ENCODE peak calls at places on chromosomes 16 and 17, in eight cellular contexts. One of them, this sample, is unnamed.

GRCh38 chr16:70551788-70552187 is 28.2 kb downstream of the SF3B3 start:
- DNase-seq in GM23338: no peak
- DNase-seq in HCT116: no peak
- DNase-seq in PC-3: no peak
- DNase-seq in hepatocyte: no peak
- DNase-seq in GM23248: no peak
- DNase-seq in MM.1S: no peak
- DNase-seq in neural progenitor cell: no peak
- DNase-seq in this sample: no peak

GRCh38 chr16:84848991-84849634 is 29.3 kb downstream of the CRISPLD2 start:
- DNase-seq in PC-3: no peak
- DNase-seq in HCT116: no peak
- DNase-seq in GM23338: peak
- DNase-seq in GM23248: no peak
- DNase-seq in MM.1S: no peak
- DNase-seq in hepatocyte: no peak
- DNase-seq in neural progenitor cell: no peak
- DNase-seq in this sample: no peak

GRCh38 chr16:59748531-59748930 is 1014.4 kb upstream of the GOT2 start:
- DNase-seq in PC-3: no peak
- DNase-seq in MM.1S: no peak
- DNase-seq in HCT116: no peak
- DNase-seq in neural progenitor cell: peak
- DNase-seq in hepatocyte: no peak
- DNase-seq in GM23248: no peak
- DNase-seq in GM23338: peak
- DNase-seq in this sample: no peak

GRCh38 chr16:4370570-4371480 is 823 bp upstream of the VASN start:
- DNase-seq in GM23338: no peak
- DNase-seq in HCT116: no peak
- DNase-seq in neural progenitor cell: no peak
- DNase-seq in hepatocyte: peak
- DNase-seq in GM23248: peak
- DNase-seq in MM.1S: no peak
- DNase-seq in PC-3: no peak
- DNase-seq in this sample: no peak

GRCh38 chr16:787261-787966 is 767 bp downstream of the RPUSD1 start:
- DNase-seq in GM23248: peak
- DNase-seq in neural progenitor cell: no peak
- DNase-seq in MM.1S: no peak
- DNase-seq in hepatocyte: peak
- DNase-seq in HCT116: no peak
- DNase-seq in PC-3: no peak
- DNase-seq in GM23338: no peak
- DNase-seq in this sample: peak

GRCh38 chr16:2857451-2858244 is at the start of gene PRSS22:
- DNase-seq in GM23248: peak
- DNase-seq in HCT116: no peak
- DNase-seq in MM.1S: no peak
- DNase-seq in neural progenitor cell: peak
- DNase-seq in hepatocyte: peak
- DNase-seq in GM23338: peak
- DNase-seq in PC-3: peak
- DNase-seq in this sample: no peak

GRCh38 chr17:50514936-50515702 is 6.9 kb downstream of the MYCBPAP start:
- DNase-seq in MM.1S: no peak
- DNase-seq in neural progenitor cell: peak
- DNase-seq in PC-3: no peak
- DNase-seq in HCT116: no peak
- DNase-seq in GM23338: peak
- DNase-seq in GM23248: peak
- DNase-seq in hepatocyte: no peak
- DNase-seq in this sample: no peak

GRCh38 chr16:89507834-89508590 is at the start of gene SPG7:
- DNase-seq in HCT116: peak
- DNase-seq in GM23338: peak
- DNase-seq in PC-3: peak
- DNase-seq in hepatocyte: peak
- DNase-seq in MM.1S: peak
- DNase-seq in neural progenitor cell: peak
- DNase-seq in GM23248: peak
- DNase-seq in this sample: peak

GRCh38 chr17:83190601-83191387 is 111.4 kb downstream of the METRNL start:
- DNase-seq in HCT116: no peak
- DNase-seq in hepatocyte: no peak
- DNase-seq in PC-3: no peak
- DNase-seq in neural progenitor cell: no peak
- DNase-seq in GM23248: no peak
- DNase-seq in MM.1S: no peak
- DNase-seq in GM23338: no peak
- DNase-seq in this sample: no peak

GRCh38 chr17:30376621-30377452 is 1.9 kb upstream of the CPD start:
- DNase-seq in PC-3: peak
- DNase-seq in MM.1S: peak
- DNase-seq in hepatocyte: peak
- DNase-seq in HCT116: no peak
- DNase-seq in neural progenitor cell: no peak
- DNase-seq in GM23338: no peak
- DNase-seq in GM23248: peak
- DNase-seq in this sample: no peak

GRCh38 chr17:80696964-80697363 is 152.3 kb downstream of the RPTOR start:
- DNase-seq in GM23248: no peak
- DNase-seq in GM23338: no peak
- DNase-seq in HCT116: no peak
- DNase-seq in MM.1S: no peak
- DNase-seq in PC-3: no peak
- DNase-seq in neural progenitor cell: no peak
- DNase-seq in hepatocyte: no peak
- DNase-seq in this sample: no peak

GRCh38 chr16:14564881-14565687 is 65.0 kb downstream of the PARN start:
- DNase-seq in hepatocyte: peak
- DNase-seq in HCT116: no peak
- DNase-seq in PC-3: peak
- DNase-seq in neural progenitor cell: no peak
- DNase-seq in GM23338: no peak
- DNase-seq in MM.1S: peak
- DNase-seq in GM23248: peak
- DNase-seq in this sample: no peak

GRCh38 chr17:6455321-6455705 is 11.1 kb downstream of the PIMREG start:
- DNase-seq in PC-3: no peak
- DNase-seq in neural progenitor cell: peak
- DNase-seq in hepatocyte: peak
- DNase-seq in GM23338: peak
- DNase-seq in HCT116: no peak
- DNase-seq in MM.1S: peak
- DNase-seq in GM23248: no peak
- DNase-seq in this sample: peak

GRCh38 chr17:28503420-28503819 is 2.7 kb upstream of the FOXN1 start:
- DNase-seq in hepatocyte: no peak
- DNase-seq in GM23248: no peak
- DNase-seq in HCT116: no peak
- DNase-seq in neural progenitor cell: no peak
- DNase-seq in PC-3: no peak
- DNase-seq in MM.1S: no peak
- DNase-seq in GM23338: no peak
- DNase-seq in this sample: no peak

GRCh38 chr17:77018504-77018903 is 122.3 kb upstream of the SEC14L1 start:
- DNase-seq in neural progenitor cell: no peak
- DNase-seq in PC-3: no peak
- DNase-seq in hepatocyte: no peak
- DNase-seq in MM.1S: no peak
- DNase-seq in GM23248: no peak
- DNase-seq in HCT116: no peak
- DNase-seq in GM23338: no peak
- DNase-seq in this sample: no peak

GRCh38 chr17:1069847-1070246 is 72.9 kb downstream of the TIMM22 start:
- DNase-seq in HCT116: no peak
- DNase-seq in GM23248: no peak
- DNase-seq in GM23338: no peak
- DNase-seq in hepatocyte: no peak
- DNase-seq in neural progenitor cell: no peak
- DNase-seq in MM.1S: no peak
- DNase-seq in PC-3: no peak
- DNase-seq in this sample: no peak
- TF ChIP-seq EZH2phosphoT487 in HCT116: no peak
- TF ChIP-seq EZH2phosphoT487 in GM23248: no peak
- TF ChIP-seq EZH2phosphoT487 in GM23338: no peak
- TF ChIP-seq EZH2phosphoT487 in hepatocyte: no peak
- TF ChIP-seq EZH2phosphoT487 in neural progenitor cell: no peak
- TF ChIP-seq EZH2phosphoT487 in MM.1S: no peak
- TF ChIP-seq EZH2phosphoT487 in PC-3: no peak
- TF ChIP-seq EZH2phosphoT487 in this sample: no peak

DNA sequence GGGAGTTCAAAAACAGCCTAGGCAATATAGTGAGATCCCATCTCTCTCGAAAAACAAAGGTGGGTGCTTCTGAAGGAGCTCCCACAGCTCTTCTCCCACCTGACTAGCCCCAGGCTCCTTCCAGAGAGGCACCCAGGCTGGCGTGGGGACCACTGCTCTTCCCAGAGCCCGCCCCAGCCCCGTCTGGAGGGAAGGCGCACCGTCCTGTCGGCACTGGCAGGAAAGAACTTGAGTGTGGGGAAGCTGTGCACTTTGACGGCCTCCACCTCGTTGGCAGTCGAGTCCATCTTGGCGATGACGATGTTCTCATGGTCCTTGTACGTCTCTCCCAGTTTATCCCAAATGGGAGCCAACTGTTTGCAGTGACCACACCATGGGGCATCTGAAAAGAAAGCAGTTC is 10.5 kb upstream of the PPP1R27 start:
- DNase-seq in HCT116: no peak
- DNase-seq in PC-3: no peak
- DNase-seq in neural progenitor cell: no peak
- DNase-seq in MM.1S: no peak
- DNase-seq in hepatocyte: no peak
- DNase-seq in GM23338: no peak
- DNase-seq in GM23248: no peak
- DNase-seq in this sample: no peak
- H3K27ac ChIP-seq in HCT116: no peak
- H3K27ac ChIP-seq in PC-3: no peak
- H3K27ac ChIP-seq in neural progenitor cell: no peak
- H3K27ac ChIP-seq in MM.1S: no peak
- H3K27ac ChIP-seq in hepatocyte: no peak
- H3K27ac ChIP-seq in GM23338: no peak
- H3K27ac ChIP-seq in GM23248: no peak
- H3K27ac ChIP-seq in this sample: no peak

GRCh38 chr17:33109331-33110072 is 117.9 kb downstream of the SPACA3 start:
- DNase-seq in PC-3: no peak
- DNase-seq in GM23248: peak
- DNase-seq in GM23338: no peak
- DNase-seq in MM.1S: no peak
- DNase-seq in hepatocyte: no peak
- DNase-seq in neural progenitor cell: no peak
- DNase-seq in HCT116: no peak
- DNase-seq in this sample: no peak

GRCh38 chr17:33113281-33114010 is 121.8 kb downstream of the SPACA3 start:
- DNase-seq in MM.1S: no peak
- DNase-seq in HCT116: no peak
- DNase-seq in neural progenitor cell: no peak
- DNase-seq in hepatocyte: no peak
- DNase-seq in PC-3: peak
- DNase-seq in GM23248: peak
- DNase-seq in GM23338: peak
- DNase-seq in this sample: no peak

GRCh38 chr17:33115957-33116680 is 124.5 kb downstream of the SPACA3 start:
- DNase-seq in hepatocyte: peak
- DNase-seq in MM.1S: no peak
- DNase-seq in PC-3: no peak
- DNase-seq in neural progenitor cell: peak
- DNase-seq in GM23338: no peak
- DNase-seq in HCT116: no peak
- DNase-seq in GM23248: no peak
- DNase-seq in this sample: no peak

GRCh38 chr17:33115351-33115750 is 123.7 kb downstream of the SPACA3 start:
- DNase-seq in hepatocyte: peak
- DNase-seq in GM23338: no peak
- DNase-seq in neural progenitor cell: no peak
- DNase-seq in GM23248: no peak
- DNase-seq in MM.1S: no peak
- DNase-seq in HCT116: no peak
- DNase-seq in PC-3: no peak
- DNase-seq in this sample: no peak

DNA sequence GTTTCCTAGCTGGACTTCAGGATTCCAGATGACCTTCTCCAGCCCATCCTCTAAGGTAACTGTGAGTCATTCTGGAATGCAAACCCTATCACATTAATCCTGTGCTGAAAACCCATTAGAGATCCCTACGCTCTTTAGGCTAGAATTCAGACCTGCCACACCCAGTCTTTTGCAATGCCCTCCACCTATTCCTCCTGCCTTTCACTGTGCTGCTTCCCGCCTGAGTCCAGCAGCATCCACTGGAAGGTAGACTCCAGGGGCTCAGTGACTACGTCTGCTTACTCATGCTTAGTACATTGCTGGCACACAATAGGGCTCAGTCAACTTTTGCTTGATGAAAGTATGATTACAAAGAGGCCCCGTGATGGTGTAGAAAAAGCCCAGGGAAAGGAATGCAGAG is 121.1 kb downstream of the SPACA3 start:
- DNase-seq in GM23248: peak
- DNase-seq in MM.1S: no peak
- DNase-seq in PC-3: peak
- DNase-seq in HCT116: peak
- DNase-seq in GM23338: peak
- DNase-seq in neural progenitor cell: no peak
- DNase-seq in hepatocyte: peak
- DNase-seq in this sample: no peak
- TF ChIP-seq EZH2phosphoT487 in GM23248: no peak
- TF ChIP-seq EZH2phosphoT487 in MM.1S: no peak
- TF ChIP-seq EZH2phosphoT487 in PC-3: no peak
- TF ChIP-seq EZH2phosphoT487 in HCT116: no peak
- TF ChIP-seq EZH2phosphoT487 in GM23338: no peak
- TF ChIP-seq EZH2phosphoT487 in neural progenitor cell: no peak
- TF ChIP-seq EZH2phosphoT487 in hepatocyte: no peak
- TF ChIP-seq EZH2phosphoT487 in this sample: no peak

GRCh38 chr17:384622-385194 is 32.1 kb upstream of the RPH3AL start:
- DNase-seq in MM.1S: no peak
- DNase-seq in GM23338: peak
- DNase-seq in HCT116: no peak
- DNase-seq in GM23248: no peak
- DNase-seq in hepatocyte: no peak
- DNase-seq in neural progenitor cell: peak
- DNase-seq in PC-3: no peak
- DNase-seq in this sample: no peak

GRCh38 chr17:385195-385835 is 32.7 kb upstream of the RPH3AL start:
- DNase-seq in PC-3: peak
- DNase-seq in hepatocyte: peak
- DNase-seq in MM.1S: no peak
- DNase-seq in GM23338: peak
- DNase-seq in HCT116: no peak
- DNase-seq in neural progenitor cell: peak
- DNase-seq in GM23248: peak
- DNase-seq in this sample: peak

GRCh38 chr17:381941-382643 is 29.5 kb upstream of the RPH3AL start:
- DNase-seq in neural progenitor cell: no peak
- DNase-seq in GM23338: no peak
- DNase-seq in GM23248: no peak
- DNase-seq in PC-3: no peak
- DNase-seq in HCT116: no peak
- DNase-seq in MM.1S: no peak
- DNase-seq in hepatocyte: no peak
- DNase-seq in this sample: no peak

GRCh38 chr17:383771-384621 is 31.4 kb upstream of the RPH3AL start:
- DNase-seq in GM23338: no peak
- DNase-seq in hepatocyte: no peak
- DNase-seq in HCT116: no peak
- DNase-seq in neural progenitor cell: peak
- DNase-seq in PC-3: no peak
- DNase-seq in MM.1S: no peak
- DNase-seq in GM23248: no peak
- DNase-seq in this sample: no peak

GRCh38 chr17:382644-383533 is 30.3 kb upstream of the RPH3AL start:
- DNase-seq in MM.1S: no peak
- DNase-seq in HCT116: no peak
- DNase-seq in PC-3: no peak
- DNase-seq in GM23248: peak
- DNase-seq in GM23338: peak
- DNase-seq in neural progenitor cell: peak
- DNase-seq in hepatocyte: peak
- DNase-seq in this sample: no peak
- H3K27ac ChIP-seq in MM.1S: no peak
- H3K27ac ChIP-seq in HCT116: no peak
- H3K27ac ChIP-seq in PC-3: no peak
- H3K27ac ChIP-seq in GM23248: no peak
- H3K27ac ChIP-seq in GM23338: no peak
- H3K27ac ChIP-seq in neural progenitor cell: no peak
- H3K27ac ChIP-seq in hepatocyte: peak
- H3K27ac ChIP-seq in this sample: no peak